ENCODE peak calls at places on chromosome X, in five cellular contexts. Q is kidney epithelial cell, I is ascending aorta, R is fibroblast of pulmonary artery, Y is endothelial cell. P is an unnamed sample.

GRCh38 chrX:28981952-28982351 is 394.7 kb downstream of the IL1RAPL1 start:
- DNase-seq in Q (no peak), I (no peak), R (no peak), Y (no peak), P (no peak)

GRCh38 chrX:152658302-152658701 is 20.6 kb downstream of the GABRQ start:
- DNase-seq in Q (no peak), I (no peak), R (no peak), Y (peak), P (no peak)

GRCh38 chrX:19839770-19840254 is 47.6 kb downstream of the SH3KBP1 start:
- DNase-seq in Q (no peak), I (no peak), R (no peak), Y (no peak), P (no peak)

GRCh38 chrX:2928583-2929434 is at the start of gene ARSD:
- DNase-seq in Q (peak), I (peak), R (peak), Y (peak), P (no peak)

GRCh38 chrX:134679226-134679625 is 21.0 kb upstream of the PLAC1 start:
- DNase-seq in Q (no peak), I (no peak), R (no peak), Y (no peak), P (no peak)

GRCh38 chrX:65667503-65668355 is at the start of gene MSN:
- DNase-seq in Q (no peak), I (no peak), R (peak), Y (peak), P (peak)

GRCh38 chrX:136214551-136214950 is 36.6 kb downstream of the MAP7D3 start:
- DNase-seq in Q (peak), I (no peak), R (peak), Y (no peak), P (no peak)

GRCh38 chrX:49844622-49845021 is 15.5 kb downstream of the PAGE4 start:
- DNase-seq in Q (no peak), I (no peak), R (no peak), Y (no peak), P (no peak)

GRCh38 chrX:70464051-70464450 is 19.4 kb downstream of the DLG3 start:
- DNase-seq in Q (no peak), I (no peak), R (no peak), Y (no peak), P (no peak)

GRCh38 chrX:2401201-2401589 is 99.6 kb downstream of the DHRSX start:
- DNase-seq in Q (no peak), I (no peak), R (no peak), Y (no peak), P (no peak)

GRCh38 chrX:67546496-67547423 is 2.9 kb downstream of the AR start:
- DNase-seq in Q (no peak), I (no peak), R (no peak), Y (peak), P (no peak)

GRCh38 chrX:29478336-29479069 is 736.9 kb upstream of the MAGEB2 start:
- DNase-seq in Q (no peak), I (no peak), R (peak), Y (peak), P (peak)

DNA sequence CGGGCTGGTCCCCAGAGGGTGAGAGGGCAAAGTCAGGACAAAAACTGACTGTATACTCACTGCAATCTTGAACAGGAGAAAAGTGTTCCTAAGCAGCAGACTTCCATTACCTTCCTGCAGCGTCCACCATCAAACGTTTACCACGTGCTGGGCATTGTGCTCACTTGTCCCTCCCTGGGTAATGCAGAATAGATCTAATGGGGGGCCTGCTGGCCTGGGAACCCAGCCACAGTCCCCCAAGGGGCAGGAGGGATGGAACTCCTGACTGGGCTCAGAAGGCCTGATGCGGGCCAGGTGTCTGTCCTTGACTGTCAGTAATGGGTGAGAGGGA is 37.6 kb upstream of the FAM156A start:
- DNase-seq in Q (no peak), I (no peak), R (no peak), Y (no peak), P (no peak)
- TF ChIP-seq CTCF in Q (no peak), I (no peak), R (no peak), Y (no peak), P (no peak)

GRCh38 chrX:38799995-38800394 is 1.3 kb upstream of the MID1IP1 start:
- DNase-seq in Q (no peak), I (no peak), R (no peak), Y (no peak), P (no peak)
- TF ChIP-seq CTCF in Q (no peak), I (peak), R (no peak), Y (no peak), P (peak)

DNA sequence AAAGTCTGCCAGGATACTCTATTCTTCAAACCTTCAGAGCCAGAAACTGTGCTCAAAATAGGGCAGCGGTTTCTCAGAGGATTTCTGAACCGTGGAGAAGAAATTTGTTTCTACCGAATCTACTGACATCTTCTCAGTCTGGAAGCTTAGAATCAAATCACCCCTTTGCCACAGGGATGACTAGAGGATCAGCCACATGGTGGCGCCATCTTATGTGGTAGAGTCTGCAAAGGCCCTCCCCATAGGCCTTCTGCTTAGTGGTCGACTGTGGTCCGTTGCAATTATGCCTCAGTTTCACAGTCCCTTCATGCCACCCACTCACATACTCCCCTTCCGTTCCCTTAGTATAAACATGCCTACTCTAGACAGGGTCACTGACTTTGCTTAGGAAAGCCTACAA is 680.7 kb upstream of the SPANXN1 start:
- DNase-seq in Q (no peak), I (no peak), R (no peak), Y (no peak), P (no peak)
- TF ChIP-seq CTCF in Q (no peak), I (no peak), R (no peak), Y (no peak), P (no peak)

DNA sequence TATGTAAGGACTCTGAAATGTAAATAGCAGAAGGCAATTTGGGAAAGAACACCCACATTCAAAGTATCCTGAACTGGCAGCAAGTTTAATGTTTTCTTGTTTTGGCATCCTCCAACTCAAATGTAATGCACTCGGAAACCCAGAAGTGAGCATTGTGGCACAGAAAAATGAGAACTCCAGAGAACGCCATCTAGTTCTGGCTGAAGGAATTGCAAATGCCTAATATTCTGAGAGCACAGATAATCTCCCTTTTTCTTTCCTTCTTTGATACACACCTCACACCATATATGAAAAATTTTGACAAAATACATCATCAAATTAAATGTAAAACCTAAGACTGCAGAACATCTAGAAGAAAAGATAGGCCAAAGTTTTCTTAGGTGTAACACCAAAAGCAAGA is 52.1 kb downstream of the PWWP3B start:
- DNase-seq in Q (no peak), I (no peak), R (peak), Y (no peak), P (no peak)
- TF ChIP-seq CTCF in Q (peak), I (no peak), R (peak), Y (no peak), P (no peak)

GRCh38 chrX:146396409-146396808 is 413.2 kb upstream of the CXorf51B start:
- DNase-seq in Q (no peak), I (no peak), R (no peak), Y (no peak), P (no peak)
- TF ChIP-seq CTCF in Q (no peak), I (no peak), R (no peak), Y (no peak), P (no peak)